ENCODE peak calls at places on chromosomes 12 and 14, in eight cellular contexts. One of them, this sample, is unnamed.

GRCh38 chr12:95674088-95674595 is 116.4 kb downstream of the NTN4 start:
- DNase-seq in endothelial cell of umbilical vein: peak; percentile 75
- DNase-seq in fibroblast of lung: no peak
- DNase-seq in hepatocyte: no peak
- DNase-seq in H9: no peak
- DNase-seq in mesenchymal stem cell: no peak
- DNase-seq in HCT116: no peak
- DNase-seq in IMR-90: no peak
- DNase-seq in this sample: no peak

GRCh38 chr12:1933342-1933992 is 15.0 kb upstream of the CACNA2D4 start:
- DNase-seq in mesenchymal stem cell: peak; percentile 64
- DNase-seq in hepatocyte: no peak
- DNase-seq in HCT116: no peak
- DNase-seq in IMR-90: peak; percentile 81
- DNase-seq in endothelial cell of umbilical vein: no peak
- DNase-seq in fibroblast of lung: peak; percentile 77
- DNase-seq in H9: peak; percentile 47
- DNase-seq in this sample: no peak

GRCh38 chr12:124399622-124400021 is 104.7 kb downstream of the RFLNA start:
- DNase-seq in H9: peak; percentile 68
- DNase-seq in IMR-90: no peak
- DNase-seq in fibroblast of lung: no peak
- DNase-seq in endothelial cell of umbilical vein: peak; percentile 49
- DNase-seq in HCT116: no peak
- DNase-seq in hepatocyte: no peak
- DNase-seq in mesenchymal stem cell: peak; percentile 51
- DNase-seq in this sample: peak; percentile 75

GRCh38 chr12:89433634-89434033 is 81.3 kb upstream of the DUSP6 start:
- DNase-seq in HCT116: no peak
- DNase-seq in mesenchymal stem cell: no peak
- DNase-seq in fibroblast of lung: peak; percentile 55
- DNase-seq in H9: no peak
- DNase-seq in hepatocyte: no peak
- DNase-seq in endothelial cell of umbilical vein: no peak
- DNase-seq in IMR-90: peak; percentile 47
- DNase-seq in this sample: no peak

GRCh38 chr12:21169878-21170472 is 39.0 kb downstream of the SLCO1B1 start:
- DNase-seq in hepatocyte: peak; percentile 64
- DNase-seq in HCT116: peak; percentile 37
- DNase-seq in IMR-90: peak; percentile 25
- DNase-seq in mesenchymal stem cell: peak; percentile 49
- DNase-seq in H9: peak; percentile 87
- DNase-seq in endothelial cell of umbilical vein: peak; percentile 64
- DNase-seq in fibroblast of lung: peak; percentile 9
- DNase-seq in this sample: peak; percentile 90

GRCh38 chr14:95198320-95198719 is 41.0 kb upstream of the DICER1 start:
- DNase-seq in hepatocyte: no peak
- DNase-seq in H9: no peak
- DNase-seq in IMR-90: no peak
- DNase-seq in mesenchymal stem cell: no peak
- DNase-seq in HCT116: no peak
- DNase-seq in endothelial cell of umbilical vein: no peak
- DNase-seq in fibroblast of lung: no peak
- DNase-seq in this sample: no peak

GRCh38 chr12:122023339-122024131 is 1.9 kb downstream of the BCL7A start:
- DNase-seq in endothelial cell of umbilical vein: peak; percentile 79
- DNase-seq in hepatocyte: peak; percentile 66
- DNase-seq in H9: peak; percentile 68
- DNase-seq in fibroblast of lung: peak; percentile 64
- DNase-seq in HCT116: peak; percentile 42
- DNase-seq in mesenchymal stem cell: peak; percentile 75
- DNase-seq in IMR-90: peak; percentile 70
- DNase-seq in this sample: peak; percentile 50

GRCh38 chr12:76311796-76312195 is 36.4 kb downstream of the BBS10 start:
- DNase-seq in H9: no peak
- DNase-seq in mesenchymal stem cell: peak; percentile 42
- DNase-seq in endothelial cell of umbilical vein: no peak
- DNase-seq in HCT116: no peak
- DNase-seq in IMR-90: peak; percentile 51
- DNase-seq in hepatocyte: no peak
- DNase-seq in fibroblast of lung: peak; percentile 44
- DNase-seq in this sample: no peak

GRCh38 chr12:119171691-119172090 is 7.0 kb upstream of the HSPB8 start:
- DNase-seq in IMR-90: no peak
- DNase-seq in mesenchymal stem cell: no peak
- DNase-seq in fibroblast of lung: no peak
- DNase-seq in HCT116: no peak
- DNase-seq in H9: no peak
- DNase-seq in endothelial cell of umbilical vein: no peak
- DNase-seq in hepatocyte: no peak
- DNase-seq in this sample: no peak

GRCh38 chr12:132669166-132669879 is 17.8 kb downstream of the POLE start:
- DNase-seq in fibroblast of lung: no peak
- DNase-seq in endothelial cell of umbilical vein: no peak
- DNase-seq in HCT116: no peak
- DNase-seq in mesenchymal stem cell: no peak
- DNase-seq in H9: no peak
- DNase-seq in IMR-90: no peak
- DNase-seq in hepatocyte: no peak
- DNase-seq in this sample: no peak

GRCh38 chr14:52911904-52912303 is 38.9 kb downstream of the FERMT2 start:
- DNase-seq in fibroblast of lung: no peak
- DNase-seq in mesenchymal stem cell: no peak
- DNase-seq in endothelial cell of umbilical vein: no peak
- DNase-seq in H9: no peak
- DNase-seq in HCT116: no peak
- DNase-seq in IMR-90: no peak
- DNase-seq in hepatocyte: no peak
- DNase-seq in this sample: no peak

GRCh38 chr14:105315941-105316562 is 1.5 kb downstream of the PACS2 start:
- DNase-seq in HCT116: no peak
- DNase-seq in mesenchymal stem cell: peak; percentile 29
- DNase-seq in IMR-90: no peak
- DNase-seq in endothelial cell of umbilical vein: no peak
- DNase-seq in fibroblast of lung: no peak
- DNase-seq in H9: peak; percentile 23
- DNase-seq in hepatocyte: no peak
- DNase-seq in this sample: no peak

GRCh38 chr12:19837543-19837942 is 398.3 kb downstream of the AEBP2 start:
- DNase-seq in fibroblast of lung: no peak
- DNase-seq in endothelial cell of umbilical vein: no peak
- DNase-seq in H9: no peak
- DNase-seq in mesenchymal stem cell: no peak
- DNase-seq in hepatocyte: no peak
- DNase-seq in HCT116: no peak
- DNase-seq in IMR-90: no peak
- DNase-seq in this sample: no peak

GRCh38 chr14:43540948-43541347 is 966.1 kb downstream of the FSCB start:
- DNase-seq in HCT116: no peak
- DNase-seq in fibroblast of lung: no peak
- DNase-seq in hepatocyte: no peak
- DNase-seq in endothelial cell of umbilical vein: no peak
- DNase-seq in mesenchymal stem cell: peak; percentile 1
- DNase-seq in IMR-90: no peak
- DNase-seq in H9: peak; percentile 89
- DNase-seq in this sample: peak; percentile 60

GRCh38 chr12:40313928-40314327 is 89.1 kb downstream of the LRRK2 start:
- DNase-seq in hepatocyte: no peak
- DNase-seq in HCT116: no peak
- DNase-seq in IMR-90: no peak
- DNase-seq in mesenchymal stem cell: no peak
- DNase-seq in H9: no peak
- DNase-seq in endothelial cell of umbilical vein: no peak
- DNase-seq in fibroblast of lung: no peak
- DNase-seq in this sample: no peak

GRCh38 chr12:94561943-94562411 is 88.4 kb downstream of the TMCC3 start:
- DNase-seq in H9: no peak
- DNase-seq in fibroblast of lung: peak; percentile 21
- DNase-seq in IMR-90: no peak
- DNase-seq in endothelial cell of umbilical vein: no peak
- DNase-seq in HCT116: no peak
- DNase-seq in hepatocyte: no peak
- DNase-seq in mesenchymal stem cell: no peak
- DNase-seq in this sample: no peak

GRCh38 chr14:45103806-45104205 is 19.9 kb downstream of the PRPF39 start:
- DNase-seq in H9: no peak
- DNase-seq in endothelial cell of umbilical vein: no peak
- DNase-seq in IMR-90: no peak
- DNase-seq in mesenchymal stem cell: no peak
- DNase-seq in hepatocyte: no peak
- DNase-seq in fibroblast of lung: no peak
- DNase-seq in HCT116: no peak
- DNase-seq in this sample: no peak

GRCh38 chr12:51085757-51086156 is 2.4 kb upstream of the CSRNP2 start:
- DNase-seq in HCT116: no peak
- DNase-seq in H9: no peak
- DNase-seq in hepatocyte: no peak
- DNase-seq in endothelial cell of umbilical vein: no peak
- DNase-seq in IMR-90: no peak
- DNase-seq in mesenchymal stem cell: no peak
- DNase-seq in fibroblast of lung: no peak
- DNase-seq in this sample: no peak

GRCh38 chr12:110449799-110450497 is at the start of gene ARPC3:
- DNase-seq in IMR-90: peak; percentile 92
- DNase-seq in HCT116: peak; percentile 84
- DNase-seq in endothelial cell of umbilical vein: peak; percentile 92
- DNase-seq in H9: peak; percentile 98
- DNase-seq in mesenchymal stem cell: peak; percentile 95
- DNase-seq in hepatocyte: peak; percentile 98
- DNase-seq in fibroblast of lung: peak; percentile 93
- DNase-seq in this sample: peak; percentile 98
- H2AFZ ChIP-seq in IMR-90: peak within 1 kb of the TSS; percentile 93
- H2AFZ ChIP-seq in HCT116: no peak within 1 kb of the TSS
- H2AFZ ChIP-seq in endothelial cell of umbilical vein: peak within 1 kb of the TSS; percentile 81
- H2AFZ ChIP-seq in H9: no peak within 1 kb of the TSS
- H2AFZ ChIP-seq in mesenchymal stem cell: no peak within 1 kb of the TSS
- H2AFZ ChIP-seq in hepatocyte: peak within 1 kb of the TSS; percentile 85
- H2AFZ ChIP-seq in fibroblast of lung: peak within 1 kb of the TSS; percentile 78
- H2AFZ ChIP-seq in this sample: peak within 1 kb of the TSS; percentile 45

GRCh38 chr14:93083898-93084297 is 31.8 kb downstream of the ITPK1 start:
- DNase-seq in fibroblast of lung: no peak
- DNase-seq in H9: no peak
- DNase-seq in HCT116: no peak
- DNase-seq in endothelial cell of umbilical vein: no peak
- DNase-seq in hepatocyte: no peak
- DNase-seq in IMR-90: no peak
- DNase-seq in mesenchymal stem cell: no peak
- DNase-seq in this sample: no peak
- H3K27ac ChIP-seq in fibroblast of lung: no peak overlapping the region
- H3K27ac ChIP-seq in H9: no peak overlapping the region
- H3K27ac ChIP-seq in HCT116: no peak overlapping the region
- H3K27ac ChIP-seq in endothelial cell of umbilical vein: no peak overlapping the region
- H3K27ac ChIP-seq in hepatocyte: no peak overlapping the region
- H3K27ac ChIP-seq in IMR-90: no peak overlapping the region
- H3K27ac ChIP-seq in mesenchymal stem cell: no peak overlapping the region
- H3K27ac ChIP-seq in this sample: no peak overlapping the region

DNA sequence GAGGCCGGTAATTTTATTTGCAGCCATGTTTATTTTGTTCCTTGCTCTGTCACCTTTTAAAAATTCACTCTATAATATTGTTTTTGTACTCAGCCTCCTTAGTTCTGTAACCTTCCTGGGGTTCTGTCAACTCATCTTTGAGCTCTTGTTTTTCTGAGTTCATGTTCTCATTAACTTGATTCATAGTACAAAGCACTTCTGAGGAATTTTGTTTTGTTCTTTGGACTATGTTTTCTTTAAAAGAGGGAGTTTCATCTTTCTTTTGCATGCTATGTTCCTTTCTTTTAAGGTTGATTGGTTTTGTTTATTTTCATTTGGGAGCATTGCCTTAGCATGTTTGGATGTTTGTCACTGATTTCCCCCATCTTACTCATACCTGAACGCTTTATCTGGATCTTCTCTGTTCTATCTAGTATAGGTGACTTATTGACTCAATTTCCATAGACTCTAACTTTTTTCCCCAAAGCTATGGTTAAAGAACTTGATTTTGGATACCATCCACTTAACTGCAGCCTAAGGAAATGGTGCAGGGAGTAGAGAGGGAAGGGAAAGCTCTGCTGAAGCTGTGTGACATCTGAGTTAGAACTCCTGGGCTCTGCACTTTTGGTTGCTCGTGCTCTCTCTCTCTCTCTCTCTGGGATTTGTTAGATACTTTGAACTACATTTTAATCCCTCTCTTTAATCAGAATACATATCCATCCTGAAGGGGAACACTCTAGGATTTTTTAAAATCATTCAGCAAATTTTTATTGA is 268.5 kb downstream of the PAWR start:
- DNase-seq in endothelial cell of umbilical vein: peak; percentile 60
- DNase-seq in fibroblast of lung: peak; percentile 36
- DNase-seq in hepatocyte: no peak
- DNase-seq in IMR-90: no peak
- DNase-seq in mesenchymal stem cell: no peak
- DNase-seq in HCT116: no peak
- DNase-seq in H9: no peak
- DNase-seq in this sample: no peak
- H2AFZ ChIP-seq in endothelial cell of umbilical vein: peak overlapping the region; percentile 58
- H2AFZ ChIP-seq in fibroblast of lung: no peak overlapping the region
- H2AFZ ChIP-seq in hepatocyte: no peak overlapping the region
- H2AFZ ChIP-seq in IMR-90: no peak overlapping the region
- H2AFZ ChIP-seq in mesenchymal stem cell: no peak overlapping the region
- H2AFZ ChIP-seq in HCT116: no peak overlapping the region
- H2AFZ ChIP-seq in H9: no peak overlapping the region
- H2AFZ ChIP-seq in this sample: no peak overlapping the region

GRCh38 chr14:104082807-104083206 is 2.7 kb upstream of the ASPG start:
- DNase-seq in H9: no peak
- DNase-seq in hepatocyte: no peak
- DNase-seq in mesenchymal stem cell: no peak
- DNase-seq in endothelial cell of umbilical vein: no peak
- DNase-seq in fibroblast of lung: no peak
- DNase-seq in HCT116: no peak
- DNase-seq in IMR-90: no peak
- DNase-seq in this sample: no peak

GRCh38 chr14:104080557-104081492 is 4.7 kb upstream of the ASPG start:
- DNase-seq in HCT116: no peak
- DNase-seq in hepatocyte: peak; percentile 13
- DNase-seq in H9: no peak
- DNase-seq in fibroblast of lung: no peak
- DNase-seq in endothelial cell of umbilical vein: no peak
- DNase-seq in mesenchymal stem cell: no peak
- DNase-seq in IMR-90: no peak
- DNase-seq in this sample: no peak

GRCh38 chr14:104084251-104085002 is 1.1 kb upstream of the ASPG start:
- DNase-seq in IMR-90: no peak
- DNase-seq in fibroblast of lung: peak; percentile 16
- DNase-seq in endothelial cell of umbilical vein: no peak
- DNase-seq in H9: no peak
- DNase-seq in mesenchymal stem cell: peak; percentile 1
- DNase-seq in hepatocyte: peak; percentile 11
- DNase-seq in HCT116: no peak
- DNase-seq in this sample: no peak

GRCh38 chr14:104081951-104082464 is 3.5 kb upstream of the ASPG start:
- DNase-seq in HCT116: no peak
- DNase-seq in hepatocyte: no peak
- DNase-seq in mesenchymal stem cell: no peak
- DNase-seq in fibroblast of lung: no peak
- DNase-seq in endothelial cell of umbilical vein: no peak
- DNase-seq in H9: no peak
- DNase-seq in IMR-90: no peak
- DNase-seq in this sample: no peak

GRCh38 chr14:104081493-104081835 is 4.0 kb upstream of the ASPG start:
- DNase-seq in IMR-90: no peak
- DNase-seq in endothelial cell of umbilical vein: no peak
- DNase-seq in H9: no peak
- DNase-seq in fibroblast of lung: no peak
- DNase-seq in mesenchymal stem cell: no peak
- DNase-seq in hepatocyte: no peak
- DNase-seq in HCT116: no peak
- DNase-seq in this sample: no peak
- H3K27ac ChIP-seq in IMR-90: no peak overlapping the region
- H3K27ac ChIP-seq in endothelial cell of umbilical vein: no peak overlapping the region
- H3K27ac ChIP-seq in H9: no peak overlapping the region
- H3K27ac ChIP-seq in fibroblast of lung: no peak overlapping the region
- H3K27ac ChIP-seq in mesenchymal stem cell: no peak overlapping the region
- H3K27ac ChIP-seq in hepatocyte: no peak overlapping the region
- H3K27ac ChIP-seq in HCT116: no peak overlapping the region
- H3K27ac ChIP-seq in this sample: no peak overlapping the region